ENCODE peak calls at places on chromosomes 7 and 10, in eight cellular contexts. One of them, this sample, is unnamed.

GRCh38 chr7:141585592-141586510 is 34.6 kb downstream of the AGK start:
- DNase-seq in hepatocyte: no peak
- DNase-seq in endodermal cell: no peak
- DNase-seq in cardiac muscle cell: no peak
- DNase-seq in substantia nigra: no peak
- DNase-seq in sigmoid colon: no peak
- DNase-seq in ovary: no peak
- DNase-seq in prostate gland: no peak
- DNase-seq in this sample: no peak

GRCh38 chr10:104293021-104293420 is 24.0 kb downstream of the GSTO2 start:
- DNase-seq in endodermal cell: no peak
- DNase-seq in hepatocyte: no peak
- DNase-seq in sigmoid colon: no peak
- DNase-seq in substantia nigra: no peak
- DNase-seq in prostate gland: no peak
- DNase-seq in ovary: no peak
- DNase-seq in cardiac muscle cell: no peak
- DNase-seq in this sample: no peak

GRCh38 chr7:148385009-148385682 is 205.4 kb upstream of the C7orf33 start:
- DNase-seq in endodermal cell: peak; percentile 15
- DNase-seq in sigmoid colon: no peak
- DNase-seq in cardiac muscle cell: no peak
- DNase-seq in hepatocyte: no peak
- DNase-seq in ovary: no peak
- DNase-seq in prostate gland: peak; percentile 14
- DNase-seq in substantia nigra: no peak
- DNase-seq in this sample: no peak

GRCh38 chr7:39432368-39432767 is 133.8 kb upstream of the YAE1 start:
- DNase-seq in sigmoid colon: no peak
- DNase-seq in cardiac muscle cell: no peak
- DNase-seq in hepatocyte: no peak
- DNase-seq in substantia nigra: no peak
- DNase-seq in prostate gland: no peak
- DNase-seq in ovary: no peak
- DNase-seq in endodermal cell: no peak
- DNase-seq in this sample: no peak

GRCh38 chr10:79979310-79979972 is 30.5 kb upstream of the SFTPD start:
- DNase-seq in substantia nigra: no peak
- DNase-seq in cardiac muscle cell: peak; percentile 59
- DNase-seq in prostate gland: no peak
- DNase-seq in endodermal cell: peak; percentile 45
- DNase-seq in sigmoid colon: no peak
- DNase-seq in ovary: no peak
- DNase-seq in hepatocyte: no peak
- DNase-seq in this sample: peak; percentile 72

GRCh38 chr10:100504101-100504500 is 15.6 kb downstream of the SEC31B start:
- DNase-seq in prostate gland: no peak
- DNase-seq in sigmoid colon: no peak
- DNase-seq in cardiac muscle cell: peak; percentile 46
- DNase-seq in substantia nigra: no peak
- DNase-seq in endodermal cell: no peak
- DNase-seq in ovary: no peak
- DNase-seq in hepatocyte: no peak
- DNase-seq in this sample: no peak

GRCh38 chr10:80461208-80462183 is 7.4 kb downstream of the TSPAN14 start:
- DNase-seq in ovary: peak; percentile 51
- DNase-seq in endodermal cell: no peak
- DNase-seq in prostate gland: no peak
- DNase-seq in sigmoid colon: peak; percentile 74
- DNase-seq in substantia nigra: no peak
- DNase-seq in hepatocyte: no peak
- DNase-seq in cardiac muscle cell: no peak
- DNase-seq in this sample: no peak

GRCh38 chr10:102413053-102413705 is 5.4 kb downstream of the PSD start:
- DNase-seq in hepatocyte: no peak
- DNase-seq in endodermal cell: peak; percentile 65
- DNase-seq in prostate gland: no peak
- DNase-seq in ovary: no peak
- DNase-seq in substantia nigra: no peak
- DNase-seq in cardiac muscle cell: no peak
- DNase-seq in sigmoid colon: no peak
- DNase-seq in this sample: no peak

GRCh38 chr10:28663576-28664368 is 13.5 kb upstream of the BAMBI start:
- DNase-seq in cardiac muscle cell: peak; percentile 90
- DNase-seq in endodermal cell: peak; percentile 92
- DNase-seq in prostate gland: peak; percentile 64
- DNase-seq in substantia nigra: peak; percentile 26
- DNase-seq in hepatocyte: peak; percentile 93
- DNase-seq in sigmoid colon: peak; percentile 89
- DNase-seq in ovary: peak; percentile 90
- DNase-seq in this sample: peak; percentile 76

GRCh38 chr7:2892571-2892970 is 48.5 kb upstream of the GNA12 start:
- DNase-seq in cardiac muscle cell: no peak
- DNase-seq in sigmoid colon: no peak
- DNase-seq in ovary: no peak
- DNase-seq in endodermal cell: no peak
- DNase-seq in substantia nigra: no peak
- DNase-seq in hepatocyte: no peak
- DNase-seq in prostate gland: no peak
- DNase-seq in this sample: no peak
- H3K27ac ChIP-seq in cardiac muscle cell: no peak overlapping the region
- H3K27ac ChIP-seq in sigmoid colon: no peak overlapping the region
- H3K27ac ChIP-seq in ovary: no peak overlapping the region
- H3K27ac ChIP-seq in endodermal cell: no peak overlapping the region
- H3K27ac ChIP-seq in substantia nigra: no peak overlapping the region
- H3K27ac ChIP-seq in hepatocyte: no peak overlapping the region
- H3K27ac ChIP-seq in prostate gland: no peak overlapping the region
- H3K27ac ChIP-seq in this sample: no peak overlapping the region

GRCh38 chr7:27840314-27840713 is 100.4 kb downstream of the TAX1BP1 start:
- DNase-seq in prostate gland: no peak
- DNase-seq in substantia nigra: no peak
- DNase-seq in ovary: no peak
- DNase-seq in cardiac muscle cell: no peak
- DNase-seq in endodermal cell: no peak
- DNase-seq in sigmoid colon: no peak
- DNase-seq in hepatocyte: no peak
- DNase-seq in this sample: no peak

GRCh38 chr7:27839099-27839498 is 99.1 kb downstream of the TAX1BP1 start:
- DNase-seq in sigmoid colon: no peak
- DNase-seq in endodermal cell: no peak
- DNase-seq in ovary: no peak
- DNase-seq in hepatocyte: no peak
- DNase-seq in substantia nigra: no peak
- DNase-seq in cardiac muscle cell: no peak
- DNase-seq in prostate gland: no peak
- DNase-seq in this sample: no peak

GRCh38 chr7:27836525-27836924 is 96.6 kb downstream of the TAX1BP1 start:
- DNase-seq in endodermal cell: no peak
- DNase-seq in prostate gland: no peak
- DNase-seq in ovary: no peak
- DNase-seq in substantia nigra: no peak
- DNase-seq in cardiac muscle cell: no peak
- DNase-seq in sigmoid colon: no peak
- DNase-seq in hepatocyte: no peak
- DNase-seq in this sample: no peak

GRCh38 chr7:27835408-27835807 is 95.4 kb downstream of the TAX1BP1 start:
- DNase-seq in hepatocyte: no peak
- DNase-seq in substantia nigra: no peak
- DNase-seq in ovary: no peak
- DNase-seq in endodermal cell: no peak
- DNase-seq in cardiac muscle cell: peak; percentile 35
- DNase-seq in sigmoid colon: no peak
- DNase-seq in prostate gland: no peak
- DNase-seq in this sample: no peak

DNA sequence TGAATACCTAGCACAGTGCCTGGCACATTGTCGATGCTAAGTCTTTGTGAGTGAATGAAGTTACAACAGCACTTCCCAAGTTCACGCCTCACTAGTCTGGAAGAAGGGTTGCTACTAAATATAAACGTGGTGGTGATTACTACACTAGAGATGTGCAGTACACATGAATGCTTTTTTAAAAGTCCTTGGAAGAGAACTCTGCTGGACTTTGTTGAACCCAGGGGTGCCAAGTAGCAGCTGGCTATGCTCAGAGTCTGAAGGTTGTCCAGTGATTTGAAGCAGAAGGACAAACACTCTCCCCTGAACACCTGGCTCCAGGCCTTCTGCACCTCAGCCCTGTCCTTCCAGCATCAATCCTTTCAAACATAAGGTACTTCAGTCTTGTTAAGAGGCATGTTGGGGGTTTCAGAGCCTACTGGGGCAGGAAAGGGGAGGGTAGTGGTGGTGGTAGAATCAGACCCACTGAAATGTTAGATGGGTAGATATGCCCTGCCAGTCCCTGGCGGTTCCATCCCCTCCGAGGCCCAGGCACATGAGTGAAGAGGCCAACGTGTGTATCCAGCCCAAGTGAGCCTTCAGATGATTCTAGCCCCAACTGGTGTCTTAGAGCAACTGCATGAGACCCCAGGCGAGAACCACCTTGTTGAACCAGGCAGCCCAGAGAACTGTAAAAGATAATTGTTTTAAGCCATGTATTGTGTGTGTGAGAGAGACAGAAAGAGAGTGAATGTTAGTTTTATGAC is 94.4 kb downstream of the TAX1BP1 start:
- DNase-seq in cardiac muscle cell: no peak
- DNase-seq in substantia nigra: no peak
- DNase-seq in endodermal cell: no peak
- DNase-seq in prostate gland: no peak
- DNase-seq in ovary: no peak
- DNase-seq in hepatocyte: no peak
- DNase-seq in sigmoid colon: peak; percentile 76
- DNase-seq in this sample: no peak
- H3K27ac ChIP-seq in cardiac muscle cell: peak overlapping the region; percentile 16
- H3K27ac ChIP-seq in substantia nigra: no peak overlapping the region
- H3K27ac ChIP-seq in endodermal cell: no peak overlapping the region
- H3K27ac ChIP-seq in prostate gland: no peak overlapping the region
- H3K27ac ChIP-seq in ovary: no peak overlapping the region
- H3K27ac ChIP-seq in hepatocyte: no peak overlapping the region
- H3K27ac ChIP-seq in sigmoid colon: no peak overlapping the region
- H3K27ac ChIP-seq in this sample: no peak overlapping the region

DNA sequence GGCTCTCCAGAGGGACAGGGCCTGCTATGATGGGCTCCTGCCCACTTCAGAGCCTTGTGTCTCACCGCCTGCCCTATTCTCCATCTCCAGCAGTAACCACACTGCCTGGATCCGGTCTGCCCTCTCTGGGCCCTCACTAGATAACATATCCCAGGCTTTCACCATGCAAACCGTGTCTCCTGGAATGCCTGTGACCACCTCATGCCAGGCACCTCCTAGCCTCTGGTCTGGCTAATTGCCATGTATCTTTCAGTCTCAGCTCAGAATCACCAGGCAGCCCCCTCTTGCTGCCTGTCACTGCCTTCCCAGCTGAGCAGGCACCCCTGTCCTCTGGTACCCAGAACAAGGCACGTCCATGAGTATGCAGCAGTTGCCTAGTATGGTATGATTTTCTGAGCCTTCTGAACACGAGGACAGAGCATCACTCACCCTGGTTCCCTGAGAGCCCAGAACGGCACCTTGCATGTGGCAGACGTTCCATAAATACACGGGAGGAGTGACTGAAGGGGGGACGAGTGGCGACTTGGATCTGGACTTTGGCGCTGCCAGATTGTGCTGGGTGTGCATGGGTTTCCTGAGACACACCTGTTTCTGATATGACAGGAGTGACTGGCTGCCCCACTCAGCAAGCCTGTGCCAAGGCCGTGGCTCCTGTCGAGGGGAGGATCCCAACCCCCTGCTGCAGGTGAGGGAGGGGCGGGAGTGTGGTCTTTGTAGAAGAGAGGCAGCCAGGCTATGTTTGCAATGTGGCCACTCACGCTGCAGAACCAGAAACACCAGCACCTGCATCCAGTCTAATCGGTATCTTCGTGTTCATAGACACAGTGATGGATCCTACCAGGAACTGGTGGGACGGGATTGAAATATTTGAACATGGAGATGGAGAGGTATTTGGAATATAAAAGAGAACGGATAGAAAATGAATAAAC is 95.2 kb downstream of the VOPP1 start:
- DNase-seq in cardiac muscle cell: no peak
- DNase-seq in endodermal cell: peak; percentile 36
- DNase-seq in substantia nigra: no peak
- DNase-seq in prostate gland: no peak
- DNase-seq in hepatocyte: no peak
- DNase-seq in sigmoid colon: no peak
- DNase-seq in ovary: no peak
- DNase-seq in this sample: no peak
- H3K27ac ChIP-seq in cardiac muscle cell: no peak overlapping the region
- H3K27ac ChIP-seq in endodermal cell: no peak overlapping the region
- H3K27ac ChIP-seq in substantia nigra: peak overlapping the region; percentile 42
- H3K27ac ChIP-seq in prostate gland: no peak overlapping the region
- H3K27ac ChIP-seq in hepatocyte: no peak overlapping the region
- H3K27ac ChIP-seq in sigmoid colon: no peak overlapping the region
- H3K27ac ChIP-seq in ovary: no peak overlapping the region
- H3K27ac ChIP-seq in this sample: no peak overlapping the region

GRCh38 chr7:129494041-129494440 is 8.3 kb upstream of the SMKR1 start:
- DNase-seq in endodermal cell: no peak
- DNase-seq in cardiac muscle cell: no peak
- DNase-seq in sigmoid colon: no peak
- DNase-seq in ovary: no peak
- DNase-seq in prostate gland: no peak
- DNase-seq in hepatocyte: peak; percentile 19
- DNase-seq in substantia nigra: no peak
- DNase-seq in this sample: no peak
- H3K27ac ChIP-seq in endodermal cell: no peak overlapping the region
- H3K27ac ChIP-seq in cardiac muscle cell: no peak overlapping the region
- H3K27ac ChIP-seq in sigmoid colon: no peak overlapping the region
- H3K27ac ChIP-seq in ovary: no peak overlapping the region
- H3K27ac ChIP-seq in prostate gland: no peak overlapping the region
- H3K27ac ChIP-seq in hepatocyte: no peak overlapping the region
- H3K27ac ChIP-seq in substantia nigra: no peak overlapping the region
- H3K27ac ChIP-seq in this sample: no peak overlapping the region

DNA sequence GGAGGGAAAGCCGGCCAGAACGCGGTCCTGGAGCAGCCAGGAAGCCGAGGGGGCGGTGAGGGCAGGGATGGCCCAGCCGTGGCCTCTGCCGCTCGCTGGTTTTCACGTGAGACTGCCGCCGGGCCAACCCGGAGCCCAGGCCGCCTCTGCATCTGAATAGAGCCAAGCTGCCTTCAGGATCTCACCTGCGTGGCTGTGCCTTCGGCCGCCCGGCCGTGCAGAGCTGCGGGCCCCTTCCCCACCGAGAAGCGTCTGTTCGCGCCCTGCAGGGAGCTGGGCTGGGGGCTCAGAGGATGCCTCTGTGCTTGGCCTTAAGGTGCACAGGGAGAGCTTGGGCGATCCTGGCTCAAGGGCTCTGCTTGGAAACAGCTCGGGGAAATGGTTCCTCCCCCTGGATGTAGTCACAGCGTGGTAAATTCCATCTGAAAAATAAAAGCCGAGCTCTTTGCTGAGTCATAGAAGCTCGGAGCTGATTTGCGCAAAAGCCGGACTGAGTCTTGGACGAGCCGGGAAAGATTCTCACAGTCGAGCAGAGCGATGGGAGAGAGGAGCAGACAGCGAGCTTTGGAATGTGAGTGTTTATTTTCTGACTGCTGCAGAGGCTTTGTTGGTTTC is at the start of gene JAKMIP3:
- DNase-seq in ovary: peak; percentile 75
- DNase-seq in prostate gland: peak; percentile 62
- DNase-seq in substantia nigra: peak; percentile 47
- DNase-seq in endodermal cell: peak; percentile 80
- DNase-seq in cardiac muscle cell: peak; percentile 12
- DNase-seq in hepatocyte: peak; percentile 90
- DNase-seq in sigmoid colon: peak; percentile 89
- DNase-seq in this sample: no peak
- H3K27ac ChIP-seq in ovary: peak within 1 kb of the TSS; percentile 5
- H3K27ac ChIP-seq in prostate gland: peak within 1 kb of the TSS; percentile 81
- H3K27ac ChIP-seq in substantia nigra: peak within 1 kb of the TSS; percentile 86
- H3K27ac ChIP-seq in endodermal cell: no peak within 1 kb of the TSS
- H3K27ac ChIP-seq in cardiac muscle cell: no peak within 1 kb of the TSS
- H3K27ac ChIP-seq in hepatocyte: peak within 1 kb of the TSS; percentile 62
- H3K27ac ChIP-seq in sigmoid colon: peak within 1 kb of the TSS; percentile 86
- H3K27ac ChIP-seq in this sample: peak within 1 kb of the TSS; percentile 36

GRCh38 chr10:16440396-16441105 is 3.7 kb downstream of the PTER start:
- DNase-seq in ovary: no peak
- DNase-seq in cardiac muscle cell: no peak
- DNase-seq in hepatocyte: peak; percentile 68
- DNase-seq in sigmoid colon: no peak
- DNase-seq in endodermal cell: peak; percentile 48
- DNase-seq in substantia nigra: no peak
- DNase-seq in prostate gland: peak; percentile 34
- DNase-seq in this sample: no peak
- H3K27ac ChIP-seq in ovary: no peak overlapping the region
- H3K27ac ChIP-seq in cardiac muscle cell: no peak overlapping the region
- H3K27ac ChIP-seq in hepatocyte: peak overlapping the region; percentile 93
- H3K27ac ChIP-seq in sigmoid colon: no peak overlapping the region
- H3K27ac ChIP-seq in endodermal cell: no peak overlapping the region
- H3K27ac ChIP-seq in substantia nigra: no peak overlapping the region
- H3K27ac ChIP-seq in prostate gland: peak overlapping the region; percentile 45
- H3K27ac ChIP-seq in this sample: peak overlapping the region; percentile 68